ENCODE peak calls at places on chromosomes 16 and 17, in four cellular contexts. M, I, D and B are unnamed samples.

GRCh38 chr16:6035161-6035560 is 937.6 kb upstream of the EEF2KMT start:
- DNase-seq in M (no peak), I (no peak), D (no peak), B (no peak)

GRCh38 chr17:14741516-14741915 is 440.6 kb downstream of the HS3ST3B1 start:
- DNase-seq in M (no peak), I (peak; percentile 42), D (no peak), B (peak; percentile 53)

GRCh38 chr17:57534863-57535651 is 210.0 kb downstream of the CCDC182 start:
- DNase-seq in M (no peak), I (peak; percentile 33), D (no peak), B (no peak)

GRCh38 chr17:59510611-59511010 is 54.8 kb upstream of the DHX40 start:
- DNase-seq in M (no peak), I (no peak), D (no peak), B (no peak)

GRCh38 chr17:15981646-15982580 is 17.6 kb downstream of the ZSWIM7 start:
- DNase-seq in M (no peak), I (peak; percentile 36), D (no peak), B (peak; percentile 58)

GRCh38 chr17:81537343-81537855 is 9.2 kb downstream of the FSCN2 start:
- DNase-seq in M (peak; percentile 16), I (peak; percentile 67), D (no peak), B (no peak)

GRCh38 chr17:1961187-1961586 is 63.9 kb downstream of the RTN4RL1 start:
- DNase-seq in M (no peak), I (no peak), D (no peak), B (no peak)

GRCh38 chr17:48095611-48096010 is 5.7 kb downstream of the CBX1 start:
- DNase-seq in M (no peak), I (no peak), D (no peak), B (peak; percentile 65)

GRCh38 chr17:40130352-40131042 is 8.7 kb downstream of the MSL1 start:
- DNase-seq in M (no peak), I (no peak), D (no peak), B (no peak)

GRCh38 chr16:56993204-56993603 is 3.8 kb downstream of the NLRC5 start:
- DNase-seq in M (no peak), I (no peak), D (no peak), B (no peak)

GRCh38 chr17:49260922-49261291 is 30.3 kb upstream of the PHOSPHO1 start:
- DNase-seq in M (no peak), I (no peak), D (no peak), B (no peak)

GRCh38 chr16:53893731-53894435 is 189.9 kb downstream of the FTO start:
- DNase-seq in M (no peak), I (peak; percentile 31), D (no peak), B (peak; percentile 71)

GRCh38 chr17:81489986-81490598 is 22.5 kb downstream of the ACTG1 start:
- DNase-seq in M (no peak), I (no peak), D (no peak), B (no peak)

GRCh38 chr16:31301708-31302400 is 42.1 kb downstream of the ITGAM start:
- DNase-seq in M (no peak), I (peak; percentile 30), D (no peak), B (no peak)

GRCh38 chr16:86772671-86773338 is 194.5 kb downstream of the FOXL1 start:
- DNase-seq in M (no peak), I (no peak), D (no peak), B (no peak)

GRCh38 chr17:81685108-81685507 is 1.3 kb downstream of the HGS start:
- DNase-seq in M (no peak), I (no peak), D (no peak), B (peak; percentile 75)

GRCh38 chr17:55458977-55459376 is 37.3 kb upstream of the MMD start:
- DNase-seq in M (no peak), I (peak; percentile 61), D (no peak), B (peak; percentile 71)

GRCh38 chr17:75465039-75465438 is 8.6 kb downstream of the TMEM94 start:
- DNase-seq in M (no peak), I (no peak), D (no peak), B (no peak)

GRCh38 chr17:30413109-30413508 is 34.4 kb downstream of the CPD start:
- DNase-seq in M (no peak), I (no peak), D (no peak), B (peak; percentile 49)

GRCh38 chr17:7897773-7898172 is 9.2 kb downstream of the CHD3 start:
- DNase-seq in M (no peak), I (peak; percentile 72), D (no peak), B (no peak)

GRCh38 chr17:79457889-79458288 is 153.0 kb downstream of the RBFOX3 start:
- DNase-seq in M (no peak), I (no peak), D (no peak), B (no peak)

GRCh38 chr17:66578781-66579489 is 256.0 kb upstream of the CACNG5 start:
- DNase-seq in M (no peak), I (no peak), D (no peak), B (no peak)

GRCh38 chr16:62149646-62150045 is 113.4 kb upstream of the CDH8 start:
- DNase-seq in M (no peak), I (no peak), D (no peak), B (peak; percentile 43)

DNA sequence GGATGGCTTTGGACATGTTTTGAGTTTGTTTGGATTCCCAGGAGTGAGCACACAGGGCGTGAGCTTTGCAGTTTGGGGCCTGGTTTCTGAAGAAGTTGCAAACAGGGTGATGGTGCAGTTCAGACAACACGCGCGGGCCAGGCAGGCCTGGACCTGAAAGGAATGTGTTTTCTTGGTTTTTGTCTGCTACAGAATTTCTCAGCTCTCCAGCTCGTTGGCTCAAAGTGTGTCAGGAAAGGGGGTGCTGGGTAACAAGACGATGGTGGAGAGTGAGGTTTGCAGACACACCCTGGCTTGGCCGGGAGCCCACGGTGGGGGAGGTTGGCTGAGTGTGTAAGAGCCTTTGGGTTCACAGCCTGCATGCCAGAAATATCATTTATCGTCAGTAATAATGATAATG is 82.3 kb downstream of the CMIP start:
- DNase-seq in M (no peak), I (peak; percentile 53), D (no peak), B (peak; percentile 99)
- H3K27ac ChIP-seq in M (no peak overlapping the region), I (peak overlapping the region; percentile 79), D (peak overlapping the region; percentile 8), B (peak overlapping the region; percentile 100)

DNA sequence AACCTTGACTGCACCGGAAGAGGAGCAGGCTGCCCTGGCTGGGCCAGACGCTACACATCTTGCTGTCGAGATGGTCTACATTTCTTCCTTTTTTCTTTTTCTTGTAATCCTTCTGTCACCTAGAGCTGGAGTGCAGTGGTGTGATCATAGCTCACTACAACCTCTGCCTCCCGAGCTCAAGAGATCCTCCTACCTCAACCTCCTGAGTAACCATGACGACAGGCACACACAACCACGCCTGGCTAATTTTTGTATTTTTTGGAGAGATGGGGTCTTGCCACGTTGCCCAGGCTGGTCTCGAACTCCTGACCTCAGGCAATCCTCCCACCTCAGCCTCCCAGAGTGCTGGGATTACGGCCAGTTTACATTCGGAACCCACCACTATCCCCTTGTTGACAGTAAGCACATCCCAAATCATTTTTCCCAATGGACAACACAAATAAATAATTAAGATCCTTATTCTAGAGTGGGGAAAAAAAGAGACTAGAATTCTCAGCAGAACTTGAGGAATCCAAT is 79.0 kb downstream of the ANKRD11 start:
- DNase-seq in M (no peak), I (no peak), D (no peak), B (no peak)
- H3K4me1 ChIP-seq in M (peaks cover 72% of the 10 kb centered on the region), I (peaks cover 60% of the 10 kb centered on the region), D (peaks cover 66% of the 10 kb centered on the region), B (peaks cover 22% of the 10 kb centered on the region)

DNA sequence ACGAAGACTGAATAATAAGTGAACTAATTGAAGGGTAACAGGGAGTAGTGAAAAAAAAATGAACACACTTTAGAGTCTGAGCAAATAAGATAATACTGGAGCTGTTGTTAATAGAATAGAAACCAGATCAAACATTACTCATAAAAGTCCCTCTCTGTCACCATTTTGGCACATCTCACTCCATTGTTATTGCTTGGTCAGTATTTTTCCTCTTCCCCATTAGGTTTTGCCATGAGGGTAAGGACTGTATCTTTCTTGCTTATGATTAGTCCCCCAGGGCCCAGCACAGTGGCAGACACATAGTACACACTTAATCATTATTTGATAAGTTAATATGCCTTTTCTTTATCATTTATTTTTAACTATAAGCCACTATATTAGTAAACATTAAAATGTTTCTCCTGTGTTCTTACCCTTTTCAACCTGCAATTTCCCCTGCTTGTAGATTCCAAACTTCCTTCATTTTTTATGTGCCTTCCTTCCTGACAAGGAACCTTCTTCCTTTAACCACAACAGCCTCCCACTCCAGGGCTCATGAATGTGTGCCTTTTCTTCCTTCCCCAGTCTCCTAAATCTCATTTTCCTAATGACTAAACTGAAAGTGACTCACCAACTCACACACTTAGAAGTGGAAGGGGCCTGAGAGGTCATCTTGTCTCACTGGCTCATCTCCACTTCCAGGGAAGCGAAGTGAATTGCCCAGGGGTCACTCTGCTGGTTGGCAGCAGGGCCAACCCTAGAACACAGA is 88.2 kb upstream of the HAS3 start:
- DNase-seq in M (no peak), I (peak; percentile 69), D (no peak), B (no peak)
- H3K27ac ChIP-seq in M (no peak overlapping the region), I (peak overlapping the region; percentile 84), D (no peak overlapping the region), B (no peak overlapping the region)

GRCh38 chr16:75104836-75105235 is 11.7 kb downstream of the LDHD start:
- DNase-seq in M (no peak), I (no peak), D (no peak), B (no peak)

GRCh38 chr16:75106351-75107274 is 10.0 kb downstream of the LDHD start:
- DNase-seq in M (no peak), I (no peak), D (no peak), B (no peak)

GRCh38 chr16:75105306-75106061 is 11.1 kb downstream of the LDHD start:
- DNase-seq in M (no peak), I (no peak), D (no peak), B (no peak)

GRCh38 chr16:75102595-75102994 is 14.0 kb downstream of the LDHD start:
- DNase-seq in M (no peak), I (no peak), D (no peak), B (no peak)

GRCh38 chr16:75103994-75104393 is 12.6 kb downstream of the LDHD start:
- DNase-seq in M (no peak), I (no peak), D (no peak), B (no peak)
- H3K4me1 ChIP-seq in M (peaks cover 41% of the 10 kb centered on the region), I (peaks cover 12% of the 10 kb centered on the region), D (peaks cover 19% of the 10 kb centered on the region), B (peaks cover 18% of the 10 kb centered on the region)

GRCh38 chr16:19882186-19882585 is 2.5 kb downstream of the GPRC5B start:
- DNase-seq in M (no peak), I (no peak), D (no peak), B (no peak)
- H3K27ac ChIP-seq in M (no peak overlapping the region), I (no peak overlapping the region), D (peak overlapping the region; percentile 37), B (no peak overlapping the region)

GRCh38 chr16:50708373-50709060 is 15.1 kb downstream of the NOD2 start:
- DNase-seq in M (no peak), I (no peak), D (no peak), B (no peak)

GRCh38 chr16:50709061-50709695 is 15.8 kb downstream of the NOD2 start:
- DNase-seq in M (no peak), I (no peak), D (no peak), B (no peak)

GRCh38 chr16:50704245-50704644 is 10.8 kb downstream of the NOD2 start:
- DNase-seq in M (no peak), I (no peak), D (no peak), B (no peak)

GRCh38 chr16:50705436-50706110 is 12.2 kb downstream of the NOD2 start:
- DNase-seq in M (no peak), I (no peak), D (no peak), B (no peak)

GRCh38 chr16:50706250-50706649 is 12.8 kb downstream of the NOD2 start:
- DNase-seq in M (no peak), I (no peak), D (no peak), B (no peak)
- H3K4me1 ChIP-seq in M (peaks cover 21% of the 10 kb centered on the region), I (no peaks in the 10 kb centered on the region), D (no peaks in the 10 kb centered on the region), B (peaks cover 4% of the 10 kb centered on the region)

DNA sequence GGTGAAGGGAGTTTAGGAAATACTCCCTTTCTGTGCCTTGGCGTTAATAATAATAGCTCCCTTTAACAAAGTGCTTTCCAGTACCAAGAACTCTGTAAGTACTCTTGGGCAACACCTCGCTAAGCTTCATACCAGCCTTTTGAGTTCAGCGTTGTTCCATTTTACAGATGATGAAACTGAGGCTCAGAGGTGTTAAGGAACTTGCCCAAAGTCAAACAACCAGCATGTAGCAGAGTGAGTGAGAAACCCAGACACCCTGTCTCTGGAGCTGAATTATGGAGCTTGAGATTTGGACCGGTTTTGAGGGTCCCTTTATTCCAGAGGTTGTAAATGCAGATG is 607 bp downstream of the KATNIP start:
- DNase-seq in M (no peak), I (peak; percentile 7), D (no peak), B (no peak)
- H3K27ac ChIP-seq in M (peak overlapping the region; percentile 93), I (peak overlapping the region; percentile 87), D (peak overlapping the region; percentile 65), B (no peak overlapping the region)